ENCODE peak calls at places on chromosome 19, in five cellular contexts. O is IMR-90, B is mesendoderm, F is mesenchymal stem cell, T is trophoblast cell. E is an unnamed sample.

GRCh38 chr19:47459477-47459876 is 12.2 kb downstream of the SLC8A2 start:
- DNase-seq in O (no peak), B (no peak), F (no peak), T (no peak), E (no peak)

GRCh38 chr19:4988770-4989251 is 19.9 kb downstream of the KDM4B start:
- DNase-seq in O (peak), B (peak), F (peak), T (peak), E (peak)

GRCh38 chr19:54029930-54030490 is 33.7 kb downstream of the VSTM1 start:
- DNase-seq in O (peak), B (peak), F (peak), T (peak), E (peak)

GRCh38 chr19:11673608-11674041 is 65.1 kb downstream of the ZNF823 start:
- DNase-seq in O (peak), B (peak), F (peak), T (peak), E (peak)

GRCh38 chr19:10800488-10800887 is 35.5 kb downstream of the TMED1 start:
- DNase-seq in O (peak), B (no peak), F (no peak), T (no peak), E (no peak)

GRCh38 chr19:32318884-32319520 is 26.4 kb upstream of the ZNF507 start:
- DNase-seq in O (no peak), B (peak), F (peak), T (peak), E (peak)

GRCh38 chr19:16274466-16274865 is 50.2 kb upstream of the KLF2 start:
- DNase-seq in O (no peak), B (no peak), F (no peak), T (no peak), E (no peak)

GRCh38 chr19:5094768-5095567 is 126.1 kb downstream of the KDM4B start:
- DNase-seq in O (no peak), B (no peak), F (no peak), T (no peak), E (no peak)

GRCh38 chr19:49559443-49559842 is 20.9 kb downstream of the NOSIP start:
- DNase-seq in O (no peak), B (no peak), F (no peak), T (no peak), E (no peak)

GRCh38 chr19:11239377-11240000 is at the start of gene ANGPTL8:
- DNase-seq in O (no peak), B (no peak), F (no peak), T (no peak), E (no peak)

GRCh38 chr19:33293255-33294057 is 8.9 kb downstream of the CEBPA start:
- DNase-seq in O (peak), B (no peak), F (peak), T (peak), E (no peak)

GRCh38 chr19:23263396-23263795 is 13.2 kb upstream of the ZNF724 start:
- DNase-seq in O (no peak), B (no peak), F (no peak), T (peak), E (no peak)

GRCh38 chr19:11530432-11530831 is 1.5 kb upstream of the ECSIT start:
- DNase-seq in O (peak), B (peak), F (peak), T (peak), E (no peak)

GRCh38 chr19:18629166-18630088 is 7.4 kb upstream of the KLHL26 start:
- DNase-seq in O (no peak), B (no peak), F (no peak), T (no peak), E (no peak)

GRCh38 chr19:4597975-4598671 is 38.6 kb upstream of the SEMA6B start:
- DNase-seq in O (no peak), B (peak), F (peak), T (no peak), E (peak)

GRCh38 chr19:8517551-8518442 is 3.8 kb upstream of the ZNF414 start:
- DNase-seq in O (no peak), B (peak), F (peak), T (peak), E (no peak)

GRCh38 chr19:18601875-18602274 is 4.7 kb downstream of the CRLF1 start:
- DNase-seq in O (no peak), B (no peak), F (no peak), T (no peak), E (no peak)

GRCh38 chr19:52191374-52191773 is 1.5 kb downstream of the PPP2R1A start:
- DNase-seq in O (no peak), B (no peak), F (no peak), T (no peak), E (no peak)

GRCh38 chr19:6272411-6272791 is 7.4 kb downstream of the MLLT1 start:
- DNase-seq in O (no peak), B (no peak), F (no peak), T (no peak), E (no peak)

GRCh38 chr19:4759388-4760284 is 31.9 kb upstream of the FEM1A start:
- DNase-seq in O (peak), B (peak), F (peak), T (peak), E (peak)

GRCh38 chr19:2294377-2295335 is 12.7 kb upstream of the PEAK3 start:
- DNase-seq in O (peak), B (no peak), F (no peak), T (no peak), E (no peak)

GRCh38 chr19:19319725-19320361 is 466 bp downstream of the SUGP1 start:
- DNase-seq in O (no peak), B (peak), F (no peak), T (no peak), E (no peak)

GRCh38 chr19:29524912-29525870 is 603 bp upstream of the VSTM2B start:
- DNase-seq in O (no peak), B (peak), F (peak), T (no peak), E (peak)

GRCh38 chr19:6044056-6044805 is 66.1 kb downstream of the RFX2 start:
- DNase-seq in O (no peak), B (no peak), F (no peak), T (no peak), E (no peak)

GRCh38 chr19:46606019-46606418 is 4.9 kb downstream of the CALM3 start:
- DNase-seq in O (no peak), B (no peak), F (no peak), T (no peak), E (no peak)

GRCh38 chr19:8335343-8336071 is 7.6 kb downstream of the KANK3 start:
- DNase-seq in O (no peak), B (no peak), F (no peak), T (no peak), E (no peak)

GRCh38 chr19:48501961-48502719 is 9.5 kb downstream of the LMTK3 start:
- DNase-seq in O (no peak), B (peak), F (peak), T (peak), E (peak)

GRCh38 chr19:604355-604754 is 14.7 kb downstream of the HCN2 start:
- DNase-seq in O (no peak), B (peak), F (no peak), T (no peak), E (no peak)

GRCh38 chr19:3291644-3292043 is 67.2 kb downstream of the CELF5 start:
- DNase-seq in O (no peak), B (no peak), F (no peak), T (no peak), E (no peak)

GRCh38 chr19:29268721-29269483 is 56.0 kb upstream of the UQCRFS1 start:
- DNase-seq in O (no peak), B (no peak), F (no peak), T (no peak), E (no peak)

GRCh38 chr19:40610396-40611064 is 9.4 kb downstream of the LTBP4 start:
- DNase-seq in O (no peak), B (no peak), F (no peak), T (no peak), E (no peak)

GRCh38 chr19:23802290-23802689 is 43.6 kb upstream of the ZNF681 start:
- DNase-seq in O (no peak), B (no peak), F (peak), T (no peak), E (no peak)

DNA sequence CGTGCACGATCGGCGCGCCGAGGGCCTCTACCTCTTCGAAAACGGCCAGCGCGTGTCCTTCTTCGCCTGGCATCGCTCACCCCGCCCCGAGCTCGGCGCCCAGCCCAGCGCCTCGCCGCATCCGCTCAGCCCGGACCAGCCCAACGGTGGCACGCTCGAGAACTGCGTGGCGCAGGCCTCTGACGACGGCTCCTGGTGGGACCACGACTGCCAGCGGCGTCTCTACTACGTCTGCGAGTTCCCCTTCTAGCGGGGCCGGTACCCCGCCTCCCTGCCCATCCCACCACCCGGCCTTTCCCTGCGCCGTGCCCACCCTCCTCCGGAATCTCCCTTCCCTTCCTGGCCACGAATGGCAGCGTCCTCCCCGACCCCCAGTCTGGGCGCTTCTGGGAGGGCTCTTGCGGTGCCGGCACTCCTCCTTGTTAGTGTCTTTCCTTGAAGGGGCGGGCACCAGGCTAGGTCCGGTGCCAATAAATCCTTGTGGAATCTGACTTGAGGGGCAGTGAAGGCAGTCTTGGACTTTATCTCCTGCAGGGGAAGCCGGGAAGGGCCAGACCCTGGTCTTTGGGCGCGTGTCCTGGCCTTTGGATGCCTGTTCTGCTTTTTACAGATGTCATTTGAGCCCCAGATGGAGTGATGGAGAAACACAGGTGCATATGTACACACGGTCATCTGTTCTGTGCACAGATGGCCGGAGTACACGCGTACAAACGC is 2.2 kb downstream of the CLEC11A start:
- DNase-seq in O (no peak), B (no peak), F (no peak), T (no peak), E (no peak)
- H3K4me3 ChIP-seq in O (peak), B (peak), F (no peak), T (peak), E (peak)

DNA sequence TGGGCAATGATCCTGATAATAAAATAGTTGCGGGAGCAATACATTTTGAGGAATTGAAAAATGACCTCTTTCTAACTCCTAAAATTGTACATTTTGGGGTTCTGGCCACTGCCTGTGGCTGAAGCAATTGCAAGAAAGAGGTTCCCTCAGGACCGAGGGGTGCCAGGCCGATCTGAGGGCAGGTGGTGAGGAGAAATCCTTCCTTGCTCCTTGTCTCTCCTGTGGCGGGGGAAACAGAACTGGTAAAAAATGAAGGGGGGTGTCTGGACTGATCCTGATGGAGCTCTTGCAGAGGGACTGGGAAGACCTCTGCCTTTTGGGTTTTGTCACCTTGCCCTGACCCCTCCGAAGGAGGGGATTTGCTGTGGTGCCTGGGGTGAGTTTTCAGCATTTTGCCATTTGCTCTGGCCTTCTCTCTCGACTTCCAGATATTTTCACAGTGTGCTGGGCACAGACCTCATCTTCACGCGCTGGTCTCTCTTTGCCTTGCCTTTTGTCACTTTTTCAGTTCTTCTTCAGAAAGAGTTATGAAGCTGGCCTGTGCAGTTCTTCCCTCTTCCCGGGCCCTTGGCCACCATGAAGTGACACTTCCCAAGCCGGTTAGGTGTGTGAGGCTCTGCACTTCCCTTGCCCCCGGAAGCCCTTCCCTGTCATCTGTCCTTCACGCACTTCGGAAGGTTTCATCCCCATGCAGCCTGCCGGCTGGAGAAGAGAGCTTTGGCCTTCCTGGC is 22.2 kb downstream of the NFIX start:
- DNase-seq in O (no peak), B (peak), F (no peak), T (no peak), E (no peak)
- H2BK5ac ChIP-seq in O (peak), B (no peak), F (no peak), T (no peak), E (no peak)

DNA sequence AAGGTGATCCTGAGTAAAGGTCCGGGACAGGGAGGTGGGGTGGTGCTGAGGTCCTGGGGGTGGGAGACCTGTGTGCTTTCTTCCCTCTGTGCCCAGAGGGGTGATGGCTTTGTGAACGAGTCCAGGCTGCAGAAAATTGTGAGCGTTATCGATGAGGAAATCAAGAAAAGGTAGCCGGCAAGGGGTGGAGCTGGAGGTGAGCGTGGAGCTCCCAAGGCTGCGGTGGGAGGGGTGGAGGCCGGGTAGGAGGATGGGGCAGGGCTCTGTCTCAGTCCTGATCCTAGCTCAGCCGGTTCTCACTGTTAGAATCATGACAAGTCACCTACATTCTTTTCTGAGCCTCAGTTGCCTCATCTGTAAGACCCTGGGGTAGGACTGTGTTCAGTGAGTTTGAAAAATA is 4.0 kb downstream of the SELENOV start:
- DNase-seq in O (no peak), B (no peak), F (no peak), T (no peak), E (no peak)
- H3K27ac ChIP-seq in O (no peak), B (no peak), F (no peak), T (peak), E (no peak)

DNA sequence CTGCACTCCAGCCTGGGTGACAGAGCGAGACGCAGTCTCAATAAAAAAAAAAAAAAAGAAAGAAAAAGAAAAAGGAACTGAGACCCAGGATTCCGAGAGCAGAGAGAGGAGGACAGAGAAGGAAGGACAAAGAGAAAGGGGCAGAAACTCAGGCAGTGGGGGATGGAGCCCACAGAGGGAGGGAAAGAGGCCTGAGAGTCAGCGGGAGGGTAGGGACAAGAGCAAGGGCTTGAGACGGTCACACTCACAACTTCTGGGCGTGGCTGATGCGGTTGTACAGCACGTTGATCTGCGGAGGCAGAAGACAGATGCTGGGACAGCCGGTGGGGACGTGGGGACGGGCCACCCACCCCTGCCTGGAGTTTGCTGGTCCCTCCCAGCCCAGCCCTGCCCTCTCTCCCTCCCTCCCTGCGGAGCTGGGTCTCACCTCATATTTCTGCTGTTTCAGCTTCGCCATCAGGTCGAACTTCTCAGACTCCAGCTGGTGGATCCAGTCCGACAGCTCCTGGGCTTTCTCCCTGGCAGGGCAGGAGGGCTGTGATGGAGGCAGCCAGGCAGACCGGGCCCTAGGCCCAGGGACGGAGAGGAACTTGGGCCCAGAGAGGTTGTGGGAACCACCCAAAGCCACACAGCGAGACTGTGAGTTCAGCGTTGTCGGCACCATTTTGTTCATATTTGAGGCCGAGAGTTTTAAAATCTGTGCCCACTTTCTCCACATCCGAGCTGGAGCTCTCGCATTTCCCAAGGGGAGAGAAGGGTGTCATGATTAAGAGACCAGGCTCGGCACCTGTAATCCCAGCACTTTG is 15.2 kb downstream of the TNNT1 start:
- DNase-seq in O (no peak), B (no peak), F (no peak), T (peak), E (no peak)
- H3K4me3 ChIP-seq in O (no peak), B (no peak), F (no peak), T (no peak), E (no peak)

E was measured in neuronal stem cell.